ENCODE peak calls at places on chromosomes 3 and 15, in four cellular contexts. I is mesendoderm, W is mesenchymal stem cell, X is IMR-90. R is an unnamed sample.

GRCh38 chr3:112002458-112002971 is 3.8 kb downstream of the TAGLN3 start:
- DNase-seq in W (no peak), I (no peak), X (peak), R (no peak)

GRCh38 chr3:15306979-15307359 is 25.4 kb downstream of the SH3BP5 start:
- DNase-seq in X (no peak), I (no peak), W (no peak), R (no peak)

GRCh38 chr3:155895379-155895900 is 25.0 kb downstream of the GMPS start:
- DNase-seq in W (no peak), X (no peak), I (no peak), R (no peak)

GRCh38 chr3:128730521-128730920 is 4.5 kb downstream of the RAB7A start:
- DNase-seq in X (no peak), I (no peak), W (no peak), R (no peak)

GRCh38 chr3:191894406-191894805 is 433.4 kb downstream of the PYDC2 start:
- DNase-seq in W (no peak), I (peak), X (no peak), R (no peak)

GRCh38 chr3:126343675-126344074 is 13.5 kb downstream of the KLF15 start:
- DNase-seq in X (no peak), I (no peak), W (no peak), R (no peak)

GRCh38 chr3:165451671-165452070 is 255.5 kb upstream of the SLITRK3 start:
- DNase-seq in X (no peak), W (no peak), I (peak), R (no peak)

GRCh38 chr3:190532626-190533155 is 18.8 kb downstream of the IL1RAP start:
- DNase-seq in I (no peak), X (no peak), W (no peak), R (no peak)

GRCh38 chr15:39582286-39582976 is 1.6 kb downstream of the THBS1 start:
- DNase-seq in X (peak), I (no peak), W (peak), R (no peak)

GRCh38 chr15:39426552-39427532 is 154.0 kb upstream of the THBS1 start:
- DNase-seq in X (peak), W (peak), I (no peak), R (no peak)

GRCh38 chr3:158841387-158841786 is 39.5 kb downstream of the MFSD1 start:
- DNase-seq in X (no peak), W (no peak), I (no peak), R (no peak)

GRCh38 chr3:71600646-71601288 is 17.2 kb upstream of the FOXP1 start:
- DNase-seq in I (no peak), X (no peak), W (no peak), R (no peak)

GRCh38 chr15:36742696-36743095 is 163.3 kb downstream of the CDIN1 start:
- DNase-seq in I (no peak), W (no peak), X (peak), R (no peak)

GRCh38 chr3:197425485-197426131 is 127.2 kb upstream of the DLG1 start:
- DNase-seq in I (no peak), W (no peak), X (no peak), R (no peak)

GRCh38 chr15:43777293-43777819 is 590 bp upstream of the ELL3 start:
- DNase-seq in I (peak), X (peak), W (peak), R (peak)
- H3K23ac ChIP-seq in I (no peak), X (peak), W (no peak), R (peak)

GRCh38 chr15:80403712-80404056 is 498 bp upstream of the ARNT2 start:
- DNase-seq in X (no peak), W (no peak), I (peak), R (peak)
- H3K4me3 ChIP-seq in X (peak), W (peak), I (peak), R (peak)

GRCh38 chr3:177195941-177196472 is 1.3 kb downstream of the TBL1XR1 start:
- DNase-seq in X (no peak), I (no peak), W (peak), R (peak)
- H3K23ac ChIP-seq in X (peak), I (no peak), W (no peak), R (no peak)

GRCh38 chr15:57506422-57506821 is 85.3 kb upstream of the MYZAP start:
- DNase-seq in W (no peak), X (no peak), I (peak), R (no peak)
- H3K4me3 ChIP-seq in W (no peak), X (no peak), I (no peak), R (no peak)

DNA sequence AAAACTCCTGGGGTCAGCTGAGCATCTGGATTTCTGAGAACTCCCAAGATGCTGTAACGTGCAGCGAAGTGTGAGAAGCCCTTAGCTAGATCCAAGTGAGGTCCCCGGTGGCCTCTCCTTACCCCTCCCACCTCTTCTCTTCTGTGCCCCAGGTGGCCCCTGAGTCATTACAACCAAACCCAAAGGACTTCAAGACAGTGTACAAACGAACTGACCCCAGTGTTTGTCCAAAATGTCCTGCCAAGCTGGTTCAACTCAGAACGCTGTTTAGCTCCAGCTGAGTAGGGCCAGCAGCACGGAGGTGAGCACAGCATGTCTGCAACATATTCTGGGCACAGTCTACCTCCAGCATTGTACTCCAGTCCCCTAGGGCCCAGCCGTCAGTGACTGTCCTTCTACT is 73.9 kb upstream of the OXTR start:
- DNase-seq in I (no peak), W (no peak), X (no peak), R (no peak)
- H3K23ac ChIP-seq in I (no peak), W (no peak), X (no peak), R (no peak)

GRCh38 chr3:185939721-185940120 is 1.9 kb upstream of the TRA2B start:
- DNase-seq in I (no peak), X (no peak), W (no peak), R (no peak)

GRCh38 chr3:185940951-185941350 is 3.1 kb upstream of the TRA2B start:
- DNase-seq in X (no peak), W (no peak), I (no peak), R (no peak)

GRCh38 chr3:185942907-185943306 is 5.1 kb upstream of the TRA2B start:
- DNase-seq in X (no peak), I (no peak), W (no peak), R (no peak)

GRCh38 chr3:185942396-185942795 is 4.6 kb upstream of the TRA2B start:
- DNase-seq in I (no peak), W (no peak), X (no peak), R (no peak)

GRCh38 chr3:185943363-185944106 is 5.7 kb upstream of the TRA2B start:
- DNase-seq in I (peak), W (peak), X (peak), R (peak)
- H3K4me3 ChIP-seq in I (no peak), W (no peak), X (no peak), R (no peak)

GRCh38 chr3:45631486-45631885 is 36.9 kb downstream of the LIMD1 start:
- DNase-seq in X (no peak), I (no peak), W (no peak), R (no peak)
- H3K23ac ChIP-seq in X (peak), I (no peak), W (peak), R (no peak)

DNA sequence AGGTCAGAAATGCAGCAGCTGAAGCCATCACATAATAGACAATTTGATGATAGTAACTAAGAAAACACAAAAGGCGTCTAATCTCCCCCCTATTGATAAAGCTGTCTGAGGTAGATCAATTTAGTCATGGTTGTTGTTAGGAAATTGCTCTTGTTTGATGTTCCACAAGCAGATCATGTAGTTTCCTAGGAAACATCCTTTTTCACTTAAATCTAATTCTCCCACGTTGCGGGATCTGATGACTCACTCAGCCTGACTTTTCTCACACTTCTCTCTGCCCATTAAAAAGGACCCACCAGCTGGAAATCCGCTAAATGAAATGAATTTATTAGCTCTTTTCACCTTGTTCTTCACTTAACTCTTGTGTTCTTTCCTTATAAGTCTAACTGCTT is 795.9 kb upstream of the ARPP21 start:
- DNase-seq in W (peak), X (no peak), I (peak), R (no peak)
- H3K4me3 ChIP-seq in W (no peak), X (no peak), I (no peak), R (no peak)

DNA sequence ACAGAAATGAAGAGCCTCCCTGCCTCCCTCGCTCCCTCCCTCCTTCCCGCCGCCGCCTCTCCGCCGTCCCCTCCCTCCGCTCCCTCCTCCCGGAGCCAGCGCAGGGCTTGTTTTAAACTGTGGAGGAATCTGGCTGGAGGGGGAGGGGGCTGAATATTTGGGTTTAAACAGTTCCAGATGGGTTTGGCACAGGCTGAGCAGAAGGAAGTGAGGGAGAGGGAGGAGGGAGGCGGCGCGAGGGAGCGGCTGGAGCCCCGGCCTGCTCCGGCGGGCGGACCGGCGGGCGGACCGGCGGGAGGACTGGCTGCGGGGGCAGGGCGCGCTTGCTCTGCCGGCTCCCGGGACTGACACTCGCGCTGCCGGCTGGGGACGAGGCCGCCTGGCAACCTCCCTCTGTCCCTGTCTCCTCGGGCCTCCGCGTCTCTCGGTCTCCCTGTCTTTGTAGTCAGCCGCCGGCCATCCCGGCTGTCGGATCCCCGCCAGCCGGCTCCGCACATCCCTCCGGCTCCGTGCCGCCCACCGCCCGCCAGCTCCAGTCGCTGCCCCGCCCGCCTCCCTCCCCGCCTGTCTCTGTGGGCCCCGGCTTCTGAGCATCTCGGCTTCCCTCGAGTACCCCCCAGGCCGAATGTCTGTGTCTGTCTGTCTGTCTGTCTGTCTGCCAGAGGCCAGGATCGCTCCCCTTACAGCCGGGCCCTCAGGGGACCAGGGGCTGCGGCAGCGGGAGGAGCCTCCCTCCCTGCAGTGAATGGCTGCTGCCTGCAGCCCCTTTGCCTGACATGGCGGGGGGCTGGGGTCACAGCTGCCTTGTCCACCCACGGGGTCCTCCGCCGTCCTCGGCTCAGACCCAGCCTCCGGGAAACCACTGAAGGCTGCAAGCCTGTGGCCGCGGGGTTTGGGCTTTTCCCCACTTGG is 7.6 kb downstream of the EPHB3 start:
- DNase-seq in I (peak), W (peak), X (peak), R (no peak)
- H3K23ac ChIP-seq in I (no peak), W (peak), X (peak), R (peak)